ENCODE peak calls at places on chromosomes 4 and X, in five cellular contexts. Z is A549, X is keratinocyte, Q is mammary epithelial cell, P is brain microvascular endothelial cell. V is an unnamed sample.

GRCh38 chrX:129769467-129770154 is 10.1 kb upstream of the SASH3 start:
- DNase-seq in X (no peak), Q (no peak), P (no peak), Z (no peak), V (no peak)

GRCh38 chrX:30618160-30618765 is 35.0 kb upstream of the GK start:
- DNase-seq in X (no peak), P (no peak), Q (no peak), Z (no peak), V (no peak)

GRCh38 chr4:42277291-42277690 is 120.0 kb upstream of the SHISA3 start:
- DNase-seq in Z (no peak), Q (no peak), X (no peak), P (no peak), V (no peak)

GRCh38 chr4:45172636-45173035 is 446.3 kb upstream of the GNPDA2 start:
- DNase-seq in Z (no peak), Q (no peak), X (no peak), P (no peak), V (no peak)

GRCh38 chr4:169677150-169677732 is 56.9 kb downstream of the CLCN3 start:
- DNase-seq in Q (no peak), P (no peak), Z (no peak), X (no peak), V (no peak)

GRCh38 chrX:111181883-111182400 is 86.0 kb downstream of the PAK3 start:
- DNase-seq in Z (no peak), X (no peak), Q (no peak), P (no peak), V (no peak)

GRCh38 chr4:110165382-110166285 is 32.8 kb downstream of the ELOVL6 start:
- DNase-seq in Q (peak; percentile 85), Z (no peak), P (peak; percentile 88), X (peak; percentile 49), V (peak; percentile 69)

GRCh38 chr4:54227261-54228063 is 1.6 kb upstream of the PDGFRA start:
- DNase-seq in P (peak; percentile 57), X (no peak), Z (no peak), Q (peak; percentile 67), V (no peak)

GRCh38 chr4:40515398-40516293 is 114.0 kb downstream of the RBM47 start:
- DNase-seq in Q (no peak), P (no peak), X (no peak), Z (peak; percentile 31), V (no peak)

GRCh38 chr4:119666653-119667091 is 38.1 kb upstream of the PDE5A start:
- DNase-seq in X (no peak), Q (no peak), P (no peak), Z (no peak), V (no peak)

GRCh38 chr4:102799816-102800215 is 27.5 kb downstream of the UBE2D3 start:
- DNase-seq in Q (no peak), P (no peak), Z (no peak), X (no peak), V (no peak)

GRCh38 chr4:6122496-6122895 is 77.9 kb downstream of the JAKMIP1 start:
- DNase-seq in P (no peak), Q (no peak), Z (no peak), X (no peak), V (no peak)

GRCh38 chrX:78514852-78515251 is 144.3 kb downstream of the RTL3 start:
- DNase-seq in Q (peak; percentile 37), Z (no peak), X (peak; percentile 36), P (no peak), V (no peak)

GRCh38 chr4:98287328-98287727 is 26.1 kb downstream of the RAP1GDS1 start:
- DNase-seq in P (no peak), Z (no peak), Q (no peak), X (no peak), V (no peak)

GRCh38 chr4:15717126-15717525 is 14.3 kb downstream of the BST1 start:
- DNase-seq in Z (no peak), Q (no peak), P (peak; percentile 24), X (no peak), V (no peak)

GRCh38 chrX:48617542-48618340 is 20.4 kb downstream of the WDR13 start:
- DNase-seq in Z (no peak), P (peak; percentile 18), Q (no peak), X (no peak), V (no peak)

GRCh38 chrX:118495958-118496762 is 545 bp downstream of the DOCK11 start:
- DNase-seq in X (no peak), P (no peak), Q (peak; percentile 8), Z (no peak), V (peak; percentile 2)

DNA sequence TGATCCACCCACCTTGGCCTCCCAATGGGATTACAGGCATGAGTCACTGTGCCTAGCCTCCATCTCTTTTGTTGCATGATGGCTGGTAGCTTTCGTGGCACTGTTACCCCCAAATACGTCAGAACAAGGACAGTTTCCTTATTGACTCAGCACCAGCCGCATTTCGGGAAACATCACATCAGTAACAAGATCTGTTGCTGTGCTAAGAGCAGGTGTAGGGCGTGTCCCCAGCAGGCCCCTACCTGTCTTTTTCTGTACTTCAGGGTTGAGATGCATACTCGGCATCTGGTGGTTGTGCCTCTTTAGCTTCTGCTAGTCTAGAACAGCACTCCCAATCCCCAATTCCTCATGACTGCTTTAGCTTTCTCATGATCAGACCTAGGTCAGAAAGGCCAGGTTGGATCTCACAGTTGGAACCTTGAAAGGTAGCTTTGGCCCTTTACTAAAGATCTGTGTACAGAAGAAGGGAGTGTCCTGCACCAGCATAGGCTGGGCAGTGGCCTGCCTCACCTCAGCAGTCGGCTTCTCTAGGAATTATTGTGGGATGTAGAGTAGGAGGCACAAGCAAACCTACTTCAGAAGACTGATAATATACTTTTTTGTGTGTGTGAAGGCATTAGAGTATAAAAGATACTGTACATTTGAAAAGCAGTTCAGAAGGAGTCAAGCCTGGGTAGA is 36.8 kb downstream of the NSD2 start:
- DNase-seq in Q (peak; percentile 94), X (peak; percentile 87), Z (no peak), P (no peak), V (peak; percentile 75)
- H3K27ac ChIP-seq in Q (peak overlapping the region; percentile 73), X (peak overlapping the region; percentile 80), Z (no peak overlapping the region), P (no peak overlapping the region), V (peak overlapping the region; percentile 72)

GRCh38 chr4:1353186-1354055 is 6.4 kb downstream of the UVSSA start:
- DNase-seq in P (no peak), Z (no peak), X (no peak), Q (no peak), V (no peak)

GRCh38 chr4:1355378-1355777 is 8.4 kb downstream of the UVSSA start:
- DNase-seq in Z (no peak), P (no peak), X (no peak), Q (no peak), V (no peak)

GRCh38 chr4:1356181-1356998 is 9.4 kb downstream of the UVSSA start:
- DNase-seq in Q (peak; percentile 6), Z (peak; percentile 61), X (no peak), P (peak; percentile 41), V (peak; percentile 22)

GRCh38 chr4:1354983-1355275 is 7.9 kb downstream of the UVSSA start:
- DNase-seq in Z (no peak), Q (no peak), P (no peak), X (no peak), V (no peak)

DNA sequence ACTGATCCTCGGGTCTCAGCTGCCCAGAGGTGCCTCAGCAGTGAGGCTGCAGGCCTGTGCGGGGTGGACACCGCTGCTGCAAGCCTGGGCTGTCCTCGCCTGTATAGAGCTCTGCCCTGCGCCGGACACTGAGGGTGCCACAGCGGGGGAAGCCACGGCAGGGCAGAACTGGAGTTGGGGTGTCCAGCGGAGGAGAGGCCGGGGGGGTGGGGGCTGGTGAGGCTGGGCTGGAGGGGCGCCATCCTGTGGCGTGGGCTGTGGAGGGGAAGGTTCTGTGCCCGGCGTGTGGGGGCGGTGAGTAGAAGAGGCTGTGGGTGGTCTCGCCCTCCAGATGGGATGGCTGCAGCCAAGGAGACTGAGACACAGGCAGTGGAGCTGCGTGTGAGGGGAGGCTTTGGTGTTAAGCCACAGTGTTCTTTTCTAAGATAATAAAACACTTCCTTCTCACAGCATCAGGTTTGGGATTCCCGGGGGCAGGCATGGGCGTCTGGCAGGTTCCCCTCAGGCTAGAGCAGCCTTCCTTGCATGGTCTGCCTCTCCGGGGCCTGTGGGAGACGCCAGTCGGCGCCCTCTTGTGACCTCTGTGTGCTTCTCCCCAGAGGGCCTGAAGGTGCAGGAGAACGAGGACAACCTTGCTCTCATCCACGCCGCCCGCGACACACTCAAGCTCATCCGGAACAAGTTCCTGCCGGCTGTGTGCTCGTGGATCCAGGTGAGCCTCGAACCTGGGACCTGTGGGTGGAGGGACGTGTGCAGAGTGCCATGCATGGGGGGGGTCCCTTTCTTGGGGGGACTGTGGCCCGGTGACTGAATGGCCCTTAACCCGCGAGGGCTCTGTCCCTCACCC is 7.4 kb downstream of the UVSSA start:
- DNase-seq in Q (no peak), P (no peak), Z (no peak), X (no peak), V (no peak)
- TF ChIP-seq CTCF in Q (no peak), P (no peak), Z (no peak), X (no peak), V (no peak)

DNA sequence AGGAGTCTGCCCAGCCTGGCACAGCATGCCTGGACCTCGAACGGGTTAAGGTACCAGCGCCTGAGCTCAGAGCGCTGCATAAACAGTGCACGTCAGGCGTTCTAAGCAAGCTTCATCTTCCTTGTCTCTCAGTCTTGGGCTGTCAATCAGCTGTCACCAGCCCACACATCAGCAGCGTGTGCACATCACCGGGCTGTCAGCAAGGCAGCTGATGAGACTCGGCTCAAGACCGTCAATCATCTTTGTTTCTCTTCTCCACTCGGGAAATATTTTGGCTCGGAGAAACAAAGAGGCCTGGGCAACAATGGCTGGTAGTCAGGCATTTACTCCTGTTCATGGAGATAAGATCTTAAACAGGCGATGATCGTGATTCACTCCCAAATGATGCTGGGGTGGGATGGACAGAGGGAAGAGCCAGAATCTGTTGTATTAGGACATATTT is 141.3 kb downstream of the LDB2 start:
- DNase-seq in Q (no peak), X (no peak), Z (no peak), P (no peak), V (no peak)
- H3K27ac ChIP-seq in Q (no peak overlapping the region), X (no peak overlapping the region), Z (no peak overlapping the region), P (no peak overlapping the region), V (no peak overlapping the region)

GRCh38 chr4:154084864-154085263 is 296.0 kb upstream of the SFRP2 start:
- DNase-seq in X (no peak), P (no peak), Q (peak; percentile 78), Z (no peak), V (peak; percentile 50)

GRCh38 chr4:154086247-154086646 is 297.4 kb upstream of the SFRP2 start:
- DNase-seq in Z (no peak), Q (peak; percentile 21), X (no peak), P (peak; percentile 12), V (peak; percentile 1)

GRCh38 chr4:154081391-154081790 is 292.5 kb upstream of the SFRP2 start:
- DNase-seq in P (no peak), Z (no peak), Q (no peak), X (no peak), V (no peak)

GRCh38 chr4:154078504-154079350 is 289.8 kb upstream of the SFRP2 start:
- DNase-seq in P (no peak), Z (no peak), Q (no peak), X (no peak), V (no peak)

DNA sequence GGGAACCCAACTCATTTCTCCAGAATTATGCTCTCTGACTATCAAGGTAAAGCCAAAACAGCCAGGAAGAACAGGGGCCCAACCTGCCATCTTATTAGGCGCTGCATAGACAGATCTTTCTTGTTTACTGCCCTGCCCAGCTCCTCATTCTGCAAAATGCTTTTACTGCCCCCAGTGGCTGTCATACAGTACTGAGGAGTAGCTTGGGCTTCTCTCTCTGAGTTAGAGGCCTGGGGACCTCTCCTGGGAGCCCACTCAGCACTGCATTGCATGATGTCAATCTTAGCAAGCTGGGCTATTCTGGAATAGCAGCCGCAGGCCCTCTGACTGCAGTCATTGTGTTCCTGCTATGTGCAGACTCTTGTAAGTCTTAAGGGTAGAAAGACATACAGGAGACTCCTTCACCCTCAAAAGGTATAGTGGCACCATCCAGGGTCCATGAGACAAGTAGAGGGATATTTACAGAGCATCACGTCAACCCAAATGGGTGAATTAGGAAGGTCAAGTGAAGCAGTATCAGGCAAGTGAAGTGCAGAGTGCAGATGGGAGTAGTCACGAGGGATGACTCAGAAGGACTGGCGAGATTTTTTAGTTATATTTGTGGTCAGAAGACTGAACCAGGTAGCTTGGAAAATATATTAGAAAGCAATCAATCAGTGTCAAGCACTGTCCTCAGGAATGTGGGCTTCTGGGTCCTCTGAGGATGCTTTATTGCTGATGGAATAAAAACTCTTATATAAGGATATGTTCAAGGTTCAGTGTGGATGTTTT is 294.1 kb upstream of the SFRP2 start:
- DNase-seq in Q (peak; percentile 77), Z (no peak), P (no peak), X (no peak), V (peak; percentile 20)
- TF ChIP-seq CTCF in Q (peak; percentile 53), Z (no peak), P (peak; percentile 70), X (peak; percentile 58), V (no peak)